ENCODE peak calls at places on chromosomes 3 and 15, in ten cellular contexts. V is activated CD4-positive, alpha-beta T cell treated with anti-CD3 and anti-CD28 coated beads for 36 hours; I is dermis blood vessel endothelial cell; W is left cardiac atrium; C is astrocyte of the spinal cord; H is psoas muscle; A is stimulated activated CD4-positive, alpha-beta T cell treated with anti-CD3 and anti-CD28 coated beads, Interleukin-4, amount 100 ng/mL, for 48 hours; F is HEK293T; P is HS-5; N is CD8-positive, alpha-beta T cell. L is an unnamed sample.

GRCh38 chr3:49717539-49718418 is 1.7 kb downstream of the AMIGO3 start:
- DNase-seq in H (no peak), I (no peak), F (no peak), C (no peak), P (no peak), A (no peak), V (no peak), W (no peak), N (no peak), L (no peak)

GRCh38 chr15:48266029-48266428 is 59.9 kb downstream of the SLC12A1 start:
- DNase-seq in V (no peak), F (no peak), P (no peak), I (no peak), C (peak), H (no peak), W (no peak), A (no peak), N (no peak), L (no peak)

GRCh38 chr3:32443471-32443870 is 51.8 kb downstream of the CMTM7 start:
- DNase-seq in V (no peak), F (no peak), C (peak), W (no peak), I (peak), P (peak), H (no peak), A (no peak), N (no peak), L (no peak)

GRCh38 chr15:97482521-97482920 is 478.0 kb upstream of the ARRDC4 start:
- DNase-seq in H (no peak), V (no peak), F (peak), P (no peak), C (no peak), I (peak), A (no peak), N (no peak), W (no peak), L (no peak)

GRCh38 chr3:107916166-107916565 is 174.7 kb downstream of the CD47 start:
- DNase-seq in W (no peak), V (no peak), N (no peak), I (no peak), C (no peak), H (no peak), F (no peak), P (no peak), A (no peak), L (no peak)

GRCh38 chr3:14725015-14725431 is 50.1 kb downstream of the C3orf20 start:
- DNase-seq in A (no peak), W (no peak), H (no peak), V (no peak), F (no peak), C (no peak), P (peak), I (no peak), N (no peak), L (no peak)

GRCh38 chr3:49412632-49413337 is 562 bp downstream of the TCTA start:
- DNase-seq in N (no peak), W (no peak), F (no peak), H (peak), C (no peak), A (no peak), P (no peak), I (no peak), V (no peak), L (no peak)

GRCh38 chr3:159796744-159797143 is 191.9 kb upstream of the IL12A start:
- DNase-seq in I (peak), V (no peak), A (no peak), C (peak), W (no peak), H (no peak), P (no peak), N (no peak), F (no peak), L (no peak)

GRCh38 chr3:190375671-190376070 is 12.3 kb upstream of the CLDN16 start:
- DNase-seq in A (no peak), I (no peak), P (no peak), H (no peak), V (no peak), N (no peak), C (no peak), F (no peak), W (no peak), L (no peak)